ENCODE peak calls at places on chromosomes 13 and 19, in five cellular contexts. I is nephron progenitor cell; Y is NCI-H2081; N is AG08396; E is stimulated activated CD8-positive, alpha-beta memory T cell treated with anti-CD3 and anti-CD28 coated beads, Interleukin-7, amount 100 ng/mL, for 1 hour. M is an unnamed sample.

GRCh38 chr19:28028881-28029280 is 1184.1 kb downstream of the UQCRFS1 start:
- DNase-seq in I (no peak), Y (no peak), N (no peak), E (no peak), M (no peak)

GRCh38 chr13:79405501-79405830 is 589 bp downstream of the RBM26 start:
- DNase-seq in I (no peak), Y (peak; percentile 55), N (no peak), E (no peak), M (no peak)

GRCh38 chr19:15320118-15320517 is 12.2 kb downstream of the BRD4 start:
- DNase-seq in I (no peak), Y (no peak), N (no peak), E (no peak), M (no peak)

GRCh38 chr13:19661126-19661525 is 27.7 kb downstream of the MPHOSPH8 start:
- DNase-seq in I (no peak), Y (no peak), N (no peak), E (no peak), M (no peak)

GRCh38 chr19:39277598-39277997 is 9.4 kb downstream of the IFNL2 start:
- DNase-seq in I (no peak), Y (no peak), N (no peak), E (no peak), M (no peak)

GRCh38 chr19:43639507-43640423 is at the start of gene CADM4:
- DNase-seq in I (peak; percentile 66), Y (peak; percentile 41), N (peak; percentile 49), E (peak; percentile 19), M (no peak)

GRCh38 chr13:50485979-50486935 is 357.2 kb downstream of the DLEU7 start:
- DNase-seq in I (no peak), Y (no peak), N (no peak), E (no peak), M (no peak)

GRCh38 chr19:48591021-48591420 is 15.5 kb upstream of the SPACA4 start:
- DNase-seq in I (no peak), Y (no peak), N (no peak), E (no peak), M (no peak)

GRCh38 chr19:55027472-55028337 is 10.4 kb downstream of the GP6 start:
- DNase-seq in I (no peak), Y (no peak), N (no peak), E (no peak), M (no peak)

GRCh38 chr19:27746691-27747380 is 1466.1 kb downstream of the UQCRFS1 start:
- DNase-seq in I (peak; percentile 30), Y (no peak), N (peak; percentile 37), E (no peak), M (no peak)

GRCh38 chr19:29013988-29014387 is 199.0 kb downstream of the UQCRFS1 start:
- DNase-seq in I (no peak), Y (no peak), N (no peak), E (no peak), M (no peak)

GRCh38 chr19:40717880-40718773 is 1.2 kb downstream of the ITPKC start:
- DNase-seq in I (no peak), Y (no peak), N (no peak), E (no peak), M (peak; percentile 62)

GRCh38 chr13:30034448-30034795 is 184.0 kb upstream of the UBL3 start:
- DNase-seq in I (no peak), Y (no peak), N (no peak), E (no peak), M (no peak)

GRCh38 chr19:40744554-40745401 is 5.5 kb downstream of the ACTMAP start:
- DNase-seq in I (no peak), Y (no peak), N (no peak), E (no peak), M (no peak)

GRCh38 chr19:19628499-19629134 is 597 bp upstream of the LPAR2 start:
- DNase-seq in I (peak; percentile 85), Y (peak; percentile 50), N (no peak), E (no peak), M (no peak)

GRCh38 chr13:33285420-33286124 is at the start of gene STARD13:
- DNase-seq in I (peak; percentile 79), Y (peak; percentile 49), N (peak; percentile 95), E (no peak), M (peak; percentile 97)